ENCODE peak calls at places on chromosomes 11 and 22, in seven cellular contexts. N, S, Q, C, R, T and Y are unnamed samples.

GRCh38 chr22:50737728-50738648 is at the start of gene ACR:
- DNase-seq in Q (no peak), C (no peak), R (no peak), T (no peak), S (peak), N (no peak), Y (no peak)

GRCh38 chr11:66617148-66617814 is 851 bp downstream of the RBM14 start:
- DNase-seq in N (no peak), C (peak), T (no peak), S (no peak), Q (no peak), R (no peak), Y (no peak)

GRCh38 chr11:114678125-114679036 is at the start of gene NXPE2:
- DNase-seq in R (no peak), Q (peak), S (no peak), C (peak), N (no peak), T (no peak), Y (no peak)

GRCh38 chr22:50250555-50251471 is at the start of gene HDAC10:
- DNase-seq in S (peak), Q (no peak), T (peak), N (peak), C (no peak), R (peak), Y (peak)

GRCh38 chr22:33894036-33894435 is 26.2 kb downstream of the LARGE1 start:
- DNase-seq in C (no peak), S (no peak), N (no peak), R (no peak), T (no peak), Q (no peak), Y (no peak)

GRCh38 chr11:69962152-69962551 is 116.0 kb upstream of the ANO1 start:
- DNase-seq in R (no peak), N (no peak), T (peak), C (peak), Q (no peak), S (no peak), Y (no peak)

GRCh38 chr22:19844423-19845368 is 10.0 kb downstream of the GNB1L start:
- DNase-seq in S (no peak), T (peak), N (no peak), C (no peak), Q (no peak), R (no peak), Y (no peak)

GRCh38 chr22:23503736-23504440 is 76.2 kb downstream of the IGLL1 start:
- DNase-seq in T (no peak), Q (no peak), S (no peak), N (no peak), C (no peak), R (no peak), Y (no peak)

GRCh38 chr11:65078786-65079342 is 5.0 kb downstream of the CDCA5 start:
- DNase-seq in C (no peak), T (no peak), Q (no peak), S (no peak), N (no peak), R (no peak), Y (no peak)

GRCh38 chr11:62909107-62909894 is 11.9 kb downstream of the CHRM1 start:
- DNase-seq in C (peak), N (peak), T (peak), S (peak), R (peak), Q (peak), Y (no peak)

GRCh38 chr11:88494857-88495256 is 157.3 kb upstream of the CTSC start:
- DNase-seq in Q (no peak), T (no peak), N (peak), C (no peak), R (no peak), S (no peak), Y (no peak)

GRCh38 chr11:128802358-128802981 is 64.6 kb downstream of the KCNJ1 start:
- DNase-seq in S (peak), T (peak), R (peak), C (peak), N (peak), Q (no peak), Y (no peak)

GRCh38 chr22:42383287-42383686 is 48.9 kb downstream of the NFAM1 start:
- DNase-seq in R (no peak), S (no peak), N (no peak), C (no peak), T (no peak), Q (no peak), Y (no peak)

GRCh38 chr11:70717961-70718595 is 319.7 kb downstream of the CTTN start:
- DNase-seq in T (no peak), R (no peak), Q (no peak), C (no peak), S (no peak), N (no peak), Y (no peak)

GRCh38 chr11:71372693-71373657 is 75.2 kb downstream of the DHCR7 start:
- DNase-seq in T (no peak), N (peak), S (no peak), R (no peak), C (peak), Q (peak), Y (no peak)

GRCh38 chr22:25081409-25081824 is 118.2 kb upstream of the CRYBB3 start:
- DNase-seq in N (peak), T (peak), C (peak), R (peak), Q (no peak), S (peak), Y (peak)

GRCh38 chr11:40338739-40339138 is 1120.7 kb downstream of the LRRC4C start:
- DNase-seq in N (no peak), S (no peak), Q (no peak), R (no peak), T (no peak), C (peak), Y (no peak)

GRCh38 chr11:131695889-131696429 is 325.5 kb downstream of the NTM start:
- DNase-seq in T (no peak), N (no peak), R (no peak), Q (no peak), S (no peak), C (no peak), Y (no peak)

GRCh38 chr11:28072321-28072720 is 35.6 kb downstream of the KIF18A start:
- DNase-seq in R (no peak), S (no peak), N (no peak), C (no peak), T (no peak), Q (no peak), Y (no peak)

GRCh38 chr11:119195680-119196079 is 10.4 kb downstream of the NHERF4 start:
- DNase-seq in S (peak), Q (peak), N (peak), T (peak), C (peak), R (no peak), Y (no peak)

GRCh38 chr11:13669544-13670488 is 1.3 kb downstream of the FAR1 start:
- DNase-seq in N (no peak), C (no peak), S (no peak), T (no peak), Q (no peak), R (no peak), Y (no peak)

GRCh38 chr22:37564111-37564711 is 3.9 kb downstream of the CDC42EP1 start:
- DNase-seq in S (no peak), R (no peak), Q (no peak), C (no peak), T (no peak), N (no peak), Y (no peak)

GRCh38 chr22:37561209-37562048 is 1.1 kb downstream of the CDC42EP1 start:
- DNase-seq in R (peak), C (peak), Q (peak), T (peak), N (peak), S (peak), Y (peak)

GRCh38 chr22:37560682-37561208 is 465 bp downstream of the CDC42EP1 start:
- DNase-seq in R (no peak), Q (no peak), T (peak), S (no peak), N (peak), C (no peak), Y (no peak)

GRCh38 chr22:37563153-37564081 is 3.1 kb downstream of the CDC42EP1 start:
- DNase-seq in R (no peak), N (no peak), C (peak), S (no peak), Q (peak), T (peak), Y (no peak)

GRCh38 chr22:37562049-37562784 is 1.9 kb downstream of the CDC42EP1 start:
- DNase-seq in C (no peak), S (no peak), R (no peak), Q (no peak), T (no peak), N (no peak), Y (no peak)
- TF ChIP-seq CTCF in C (peak), S (no peak), R (no peak), Q (no peak), T (peak), N (no peak), Y (no peak)

DNA sequence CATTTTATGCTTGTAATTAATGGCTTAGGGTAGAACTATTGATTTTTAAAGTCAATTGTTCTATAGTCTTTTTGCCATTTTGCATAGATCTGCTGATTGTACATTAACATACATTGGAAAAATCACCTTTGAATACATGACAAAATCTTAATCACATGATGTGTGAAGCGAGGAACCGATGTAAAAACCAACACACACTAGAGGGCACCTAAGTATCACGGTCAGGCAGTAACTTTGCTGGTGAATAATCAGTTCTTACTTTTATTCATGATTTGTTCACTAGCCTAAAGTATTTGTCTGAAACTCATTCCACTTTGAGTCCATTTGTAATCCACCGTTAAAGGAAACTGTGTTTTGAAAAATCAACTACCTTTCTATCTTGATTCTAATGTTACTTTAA is 28.2 kb downstream of the JHY start:
- DNase-seq in T (no peak), S (no peak), C (peak), N (peak), R (no peak), Q (no peak), Y (no peak)
- TF ChIP-seq CTCF in T (peak), S (no peak), C (peak), N (peak), R (peak), Q (peak), Y (no peak)

DNA sequence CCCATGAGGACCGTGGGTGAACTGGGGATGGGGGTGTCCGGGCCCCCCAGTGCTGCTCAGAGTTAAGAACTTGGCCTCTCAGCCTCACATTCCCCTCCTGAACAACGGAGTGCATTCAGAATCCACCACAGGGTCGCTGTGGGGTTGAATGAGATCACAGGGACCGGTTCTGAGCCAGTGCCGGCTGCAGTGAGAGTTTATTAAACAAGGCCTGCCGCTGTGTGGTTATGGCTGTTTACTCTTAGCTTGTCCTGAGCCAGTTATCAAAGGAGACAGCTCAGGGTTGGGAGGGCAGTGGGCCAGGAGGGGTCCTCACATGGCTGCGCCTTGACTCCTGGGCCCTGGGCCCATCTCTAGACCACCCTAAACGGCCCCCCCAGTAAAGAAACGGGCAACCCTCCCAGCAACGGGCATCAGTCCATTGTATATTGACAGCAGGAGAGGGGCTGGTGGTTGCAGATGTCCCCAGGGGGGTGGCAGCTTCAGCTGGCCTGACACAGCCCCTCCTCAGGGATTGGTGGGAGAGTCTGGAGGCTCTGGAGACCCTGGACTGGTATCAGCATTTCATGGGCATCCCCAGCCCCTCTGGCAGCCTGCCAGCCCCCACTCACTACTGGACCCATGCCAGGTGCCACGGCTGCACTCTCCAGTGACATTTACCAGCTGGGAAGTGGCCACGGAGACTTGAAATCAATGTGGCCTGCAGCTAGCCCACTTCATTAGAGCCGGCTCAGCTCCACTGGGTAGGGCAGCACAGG is 15.1 kb upstream of the CABP7 start:
- DNase-seq in N (no peak), C (no peak), Q (peak), R (peak), S (no peak), T (no peak), Y (no peak)
- TF ChIP-seq CTCF in N (no peak), C (no peak), Q (no peak), R (no peak), S (no peak), T (no peak), Y (no peak)

GRCh38 chr22:36423461-36424404 is 36.0 kb upstream of the MYH9 start:
- DNase-seq in S (no peak), N (no peak), T (no peak), C (no peak), R (no peak), Q (no peak), Y (no peak)
- TF ChIP-seq CTCF in S (no peak), N (no peak), T (no peak), C (no peak), R (no peak), Q (no peak), Y (no peak)

GRCh38 chr22:21657361-21658118 is 8.3 kb upstream of the PPIL2 start:
- DNase-seq in C (peak), N (peak), Q (no peak), R (peak), S (peak), T (peak), Y (peak)
- TF ChIP-seq CTCF in C (peak), N (peak), Q (no peak), R (peak), S (no peak), T (no peak), Y (no peak)

DNA sequence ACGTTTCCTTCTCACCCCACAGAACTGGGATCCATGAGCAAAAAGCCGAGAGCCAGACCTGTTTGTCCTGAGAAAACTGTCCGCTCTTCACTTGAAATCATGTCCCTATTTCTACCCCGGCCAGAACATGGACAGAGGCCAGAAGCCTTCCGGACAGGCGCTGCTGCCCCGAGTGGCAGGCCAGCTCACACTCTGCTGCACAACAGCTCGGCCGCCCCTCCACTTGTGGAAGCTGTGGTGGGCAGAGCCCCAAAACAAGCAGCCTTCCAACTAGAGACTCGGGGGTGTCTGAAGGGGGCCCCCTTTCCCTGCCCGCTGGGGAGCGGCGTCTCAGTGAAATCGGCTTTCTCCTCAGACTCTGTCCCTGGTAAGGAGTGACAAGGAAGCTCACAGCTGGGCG is 24.0 kb downstream of the CD5 start:
- DNase-seq in S (peak), T (no peak), R (no peak), Q (no peak), N (peak), C (no peak), Y (no peak)
- TF ChIP-seq CTCF in S (no peak), T (no peak), R (no peak), Q (peak), N (peak), C (no peak), Y (no peak)

DNA sequence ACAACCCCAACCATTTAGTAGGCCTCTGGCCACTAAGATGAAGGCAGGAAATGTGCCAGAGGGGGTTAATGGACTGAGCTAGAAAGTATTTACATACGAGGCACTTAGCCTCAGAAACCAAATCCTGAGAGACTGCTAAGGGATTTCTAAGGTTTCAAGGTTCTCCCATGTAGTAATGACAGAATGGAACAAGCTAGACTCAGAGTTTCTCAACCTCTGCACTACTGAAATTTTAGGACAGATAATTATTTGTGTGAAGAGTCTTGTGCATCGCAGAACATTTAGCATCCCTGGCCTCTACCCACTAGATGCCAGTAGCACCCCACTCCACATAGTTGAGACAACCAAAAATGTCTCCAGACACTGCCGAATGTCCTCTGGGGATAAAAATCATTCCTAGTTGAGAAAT is 54.8 kb upstream of the CHRM4 start:
- DNase-seq in S (no peak), T (no peak), Q (peak), N (no peak), R (no peak), C (no peak), Y (no peak)
- TF ChIP-seq CTCF in S (no peak), T (no peak), Q (peak), N (peak), R (no peak), C (no peak), Y (peak)

DNA sequence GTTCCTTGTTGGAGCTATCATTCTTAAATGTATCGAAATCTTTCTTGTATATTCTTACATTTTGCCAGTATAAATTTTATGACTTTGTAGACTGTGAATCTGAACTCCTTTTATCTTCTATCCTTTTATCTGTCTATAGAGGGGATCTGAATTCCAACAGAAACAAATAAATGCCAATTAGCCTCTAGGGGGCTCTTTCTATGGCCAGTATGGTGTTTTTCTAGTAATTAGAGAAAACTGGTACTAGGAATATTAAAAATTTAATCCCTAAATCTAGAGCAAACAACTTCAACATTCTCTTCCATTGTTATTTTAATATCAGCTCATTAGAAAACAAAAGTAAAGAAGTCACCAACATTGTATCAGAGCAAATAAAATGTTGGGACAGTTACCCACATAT is 21.5 kb upstream of the CAT start:
- DNase-seq in T (no peak), Q (no peak), R (no peak), C (no peak), S (no peak), N (no peak), Y (no peak)
- TF ChIP-seq CTCF in T (no peak), Q (no peak), R (no peak), C (no peak), S (no peak), N (peak), Y (peak)

GRCh38 chr11:116928102-116928777 is 90.8 kb upstream of the APOA1 start:
- DNase-seq in C (no peak), N (no peak), Q (no peak), S (no peak), T (no peak), R (no peak), Y (peak)

GRCh38 chr11:116929393-116930090 is 92.1 kb upstream of the APOA1 start:
- DNase-seq in R (no peak), N (no peak), T (no peak), Q (no peak), S (no peak), C (no peak), Y (no peak)

GRCh38 chr11:116928845-116929244 is 91.4 kb upstream of the APOA1 start:
- DNase-seq in R (no peak), T (no peak), C (no peak), Q (no peak), S (no peak), N (no peak), Y (no peak)

GRCh38 chr11:116925050-116925449 is 87.6 kb upstream of the APOA1 start:
- DNase-seq in T (no peak), R (no peak), S (no peak), N (peak), Q (no peak), C (no peak), Y (no peak)

GRCh38 chr11:116927163-116927772 is 89.8 kb upstream of the APOA1 start:
- DNase-seq in N (no peak), T (no peak), C (no peak), S (no peak), Q (no peak), R (peak), Y (no peak)
- TF ChIP-seq CTCF in N (peak), T (peak), C (peak), S (no peak), Q (peak), R (peak), Y (peak)

DNA sequence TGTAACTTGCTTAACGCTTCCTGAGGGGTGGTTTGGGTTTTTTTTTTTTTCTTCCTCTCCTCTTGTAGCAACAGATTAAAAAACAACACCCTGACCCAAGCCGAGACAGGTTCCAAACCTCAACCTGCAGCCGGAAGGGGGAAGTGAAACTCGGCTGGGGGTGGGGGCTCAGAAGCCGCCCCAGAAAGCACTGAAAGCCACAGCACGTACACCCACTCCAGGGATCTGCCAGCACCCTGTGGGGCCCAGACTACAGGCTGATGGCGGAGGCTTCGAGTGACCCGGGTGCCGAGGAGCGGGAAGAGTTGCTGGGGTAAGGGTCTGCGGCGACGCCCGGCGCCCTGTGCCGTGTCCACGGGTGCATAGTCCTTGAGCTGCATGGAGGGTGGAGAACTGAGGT is at the start of gene LSP1:
- DNase-seq in Q (no peak), R (no peak), S (no peak), C (no peak), T (no peak), N (no peak), Y (peak)
- TF ChIP-seq CTCF in Q (no peak), R (no peak), S (no peak), C (no peak), T (no peak), N (no peak), Y (no peak)